ENCODE peak calls at places on chromosomes 4 and X, in eight cellular contexts. H is testis, D is colonic mucosa, U is esophagus squamous epithelium, G is tibial artery, R is upper lobe of left lung, P is right cardiac atrium, T is fibroblast of lung. W is an unnamed sample.

GRCh38 chrX:68758671-68759070 is 70.2 kb upstream of the EFNB1 start:
- DNase-seq in H (no peak), D (no peak), U (no peak), G (no peak), R (no peak), P (no peak), T (no peak), W (no peak)

GRCh38 chrX:129115104-129115503 is 408.2 kb downstream of the SMARCA1 start:
- DNase-seq in H (peak), D (peak), U (no peak), G (no peak), R (no peak), P (no peak), T (peak), W (no peak)

GRCh38 chr4:2570551-2571222 is 34.2 kb downstream of the FAM193A start:
- DNase-seq in H (no peak), D (no peak), U (no peak), G (no peak), R (no peak), P (no peak), T (no peak), W (no peak)

GRCh38 chr4:120517966-120518365 is 404.6 kb downstream of the PRDM5 start:
- DNase-seq in H (peak), D (peak), U (no peak), G (peak), R (no peak), P (no peak), T (peak), W (no peak)

GRCh38 chrX:26562156-26562555 is 346.2 kb downstream of the MAGEB5 start:
- DNase-seq in H (no peak), D (no peak), U (no peak), G (no peak), R (no peak), P (no peak), T (no peak), W (no peak)

GRCh38 chrX:80751456-80751855 is 58.2 kb downstream of the BRWD3 start:
- DNase-seq in H (no peak), D (no peak), U (no peak), G (no peak), R (no peak), P (no peak), T (peak), W (no peak)

GRCh38 chr4:168615294-168615693 is 118.4 kb downstream of the PALLD start:
- DNase-seq in H (no peak), D (no peak), U (no peak), G (no peak), R (no peak), P (no peak), T (peak), W (no peak)

GRCh38 chr4:48173055-48173991 is 39.3 kb upstream of the TXK start:
- DNase-seq in H (no peak), D (no peak), U (no peak), G (no peak), R (no peak), P (no peak), T (peak), W (no peak)

GRCh38 chr4:158172196-158172557 is 648 bp downstream of the GASK1B start:
- DNase-seq in H (no peak), D (no peak), U (no peak), G (no peak), R (no peak), P (no peak), T (peak), W (no peak)

GRCh38 chr4:159060161-159060560 is 42.7 kb upstream of the RAPGEF2 start:
- DNase-seq in H (no peak), D (no peak), U (no peak), G (no peak), R (no peak), P (no peak), T (no peak), W (no peak)

GRCh38 chr4:73707269-73707875 is 33.0 kb upstream of the CXCL8 start:
- DNase-seq in H (no peak), D (no peak), U (no peak), G (no peak), R (no peak), P (no peak), T (no peak), W (no peak)

GRCh38 chr4:16897991-16898827 is at the start of gene LDB2:
- DNase-seq in H (peak), D (peak), U (no peak), G (peak), R (no peak), P (peak), T (peak), W (no peak)

GRCh38 chr4:146329042-146329716 is 114.8 kb downstream of the REELD1 start:
- DNase-seq in H (no peak), D (no peak), U (no peak), G (no peak), R (no peak), P (no peak), T (peak), W (no peak)

GRCh38 chrX:10681167-10681566 is 60.8 kb upstream of the MID1 start:
- DNase-seq in H (no peak), D (no peak), U (no peak), G (no peak), R (no peak), P (no peak), T (no peak), W (no peak)

GRCh38 chr4:138576684-138577083 is 334.5 kb upstream of the SLC7A11 start:
- DNase-seq in H (no peak), D (no peak), U (no peak), G (no peak), R (no peak), P (no peak), T (peak), W (no peak)

GRCh38 chr4:78517050-78517652 is 34.4 kb upstream of the ANXA3 start:
- DNase-seq in H (no peak), D (no peak), U (no peak), G (no peak), R (no peak), P (no peak), T (peak), W (no peak)

GRCh38 chr4:156970501-156971167 is 965 bp downstream of the PDGFC start:
- DNase-seq in H (peak), D (peak), U (peak), G (peak), R (peak), P (peak), T (peak), W (peak)

GRCh38 chr4:80213117-80213815 is 16.0 kb downstream of the PRDM8 start:
- DNase-seq in H (no peak), D (no peak), U (no peak), G (no peak), R (no peak), P (no peak), T (peak), W (no peak)

GRCh38 chrX:3094261-3094660 is 53.0 kb downstream of the ARSF start:
- DNase-seq in H (no peak), D (peak), U (no peak), G (no peak), R (no peak), P (no peak), T (peak), W (no peak)

GRCh38 chrX:15874672-15875071 is 20.1 kb upstream of the AP1S2 start:
- DNase-seq in H (no peak), D (no peak), U (no peak), G (no peak), R (no peak), P (no peak), T (no peak), W (no peak)

GRCh38 chr4:28228575-28228974 is 1367.9 kb downstream of the STIM2 start:
- DNase-seq in H (no peak), D (no peak), U (no peak), G (no peak), R (no peak), P (no peak), T (no peak), W (no peak)

GRCh38 chrX:46208225-46208854 is 336.9 kb downstream of the ZNF674 start:
- DNase-seq in H (no peak), D (no peak), U (no peak), G (no peak), R (no peak), P (no peak), T (peak), W (no peak)

GRCh38 chr4:123505457-123506310 is 109.1 kb downstream of the SPRY1 start:
- DNase-seq in H (peak), D (peak), U (no peak), G (peak), R (peak), P (peak), T (peak), W (peak)

GRCh38 chrX:134907302-134907701 is 83.5 kb upstream of the SMIM10 start:
- DNase-seq in H (no peak), D (no peak), U (no peak), G (no peak), R (no peak), P (no peak), T (no peak), W (no peak)

GRCh38 chrX:73127700-73128241 is 48.5 kb upstream of the PABPC1L2A start:
- DNase-seq in H (peak), D (no peak), U (no peak), G (no peak), R (peak), P (no peak), T (no peak), W (peak)

GRCh38 chr4:159283697-159284492 is 181.0 kb downstream of the RAPGEF2 start:
- DNase-seq in H (no peak), D (no peak), U (no peak), G (no peak), R (no peak), P (no peak), T (peak), W (no peak)

GRCh38 chr4:2944882-2945526 is 18.2 kb downstream of the NOP14 start:
- DNase-seq in H (no peak), D (no peak), U (no peak), G (no peak), R (no peak), P (peak), T (no peak), W (no peak)

GRCh38 chr4:73631565-73632226 is 11.5 kb upstream of the RASSF6 start:
- DNase-seq in H (no peak), D (no peak), U (no peak), G (no peak), R (no peak), P (no peak), T (no peak), W (no peak)

GRCh38 chr4:87093443-87094123 is 126.8 kb downstream of the KLHL8 start:
- DNase-seq in H (peak), D (peak), U (no peak), G (no peak), R (no peak), P (no peak), T (peak), W (no peak)

GRCh38 chr4:138751290-138751689 is 264.3 kb upstream of the NOCT start:
- DNase-seq in H (no peak), D (no peak), U (no peak), G (no peak), R (no peak), P (no peak), T (no peak), W (no peak)

GRCh38 chr4:88613417-88613875 is 21.2 kb downstream of the HERC3 start:
- DNase-seq in H (no peak), D (no peak), U (no peak), G (no peak), R (no peak), P (no peak), T (peak), W (no peak)

GRCh38 chr4:137674066-137674465 is 141.8 kb upstream of the PCDH18 start:
- DNase-seq in H (no peak), D (no peak), U (no peak), G (no peak), R (no peak), P (no peak), T (peak), W (no peak)

GRCh38 chrX:120022763-120023162 is 54.7 kb downstream of the RHOXF2B start:
- DNase-seq in H (no peak), D (no peak), U (no peak), G (no peak), R (no peak), P (no peak), T (no peak), W (no peak)

GRCh38 chr4:56406151-56406550 is 18.9 kb upstream of the AASDH start:
- DNase-seq in H (no peak), D (no peak), U (no peak), G (no peak), R (no peak), P (no peak), T (no peak), W (no peak)

GRCh38 chr4:184506527-184507121 is 32.3 kb upstream of the IRF2 start:
- DNase-seq in H (peak), D (no peak), U (peak), G (no peak), R (peak), P (no peak), T (no peak), W (peak)

GRCh38 chr4:96519291-96519690 is 679.4 kb downstream of the PDHA2 start:
- DNase-seq in H (no peak), D (no peak), U (no peak), G (no peak), R (no peak), P (no peak), T (peak), W (no peak)

GRCh38 chr4:34619531-34620109 is 1624.7 kb downstream of the ARAP2 start:
- DNase-seq in H (no peak), D (no peak), U (no peak), G (no peak), R (no peak), P (no peak), T (no peak), W (no peak)

DNA sequence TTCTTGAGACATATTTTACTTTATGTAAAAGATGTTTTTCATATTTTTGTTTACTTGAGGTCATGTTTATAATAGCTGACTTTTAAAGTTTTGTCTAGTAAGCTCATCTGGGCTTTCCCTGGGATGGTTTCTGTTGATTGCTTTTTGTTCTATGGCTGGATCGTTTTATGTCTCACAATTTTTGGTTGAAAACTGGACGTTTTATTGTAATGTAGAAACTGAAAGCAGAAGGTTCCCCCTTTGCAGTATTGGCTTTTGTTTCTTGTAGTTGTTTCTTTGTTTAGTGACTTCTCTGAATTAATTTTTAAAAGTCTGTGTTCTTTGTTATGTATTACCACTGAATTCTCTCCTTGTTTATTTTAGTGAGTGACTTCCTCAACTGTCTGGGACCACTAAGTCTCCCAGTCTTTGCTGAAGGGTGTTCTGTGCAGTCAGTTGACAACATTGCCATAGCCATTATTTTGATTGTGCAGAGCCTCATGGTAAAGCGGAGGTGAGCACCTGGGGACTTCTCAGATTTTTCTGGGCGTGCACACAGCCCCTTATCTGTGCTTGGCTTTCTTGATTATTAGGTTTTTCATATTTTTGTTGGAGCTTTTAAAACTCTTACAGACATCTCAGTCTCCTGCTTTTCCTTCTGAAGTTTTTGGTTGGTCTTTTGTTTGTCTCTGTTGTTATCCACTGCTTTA is 31.0 kb downstream of the KDM6A start:
- DNase-seq in H (no peak), D (no peak), U (no peak), G (no peak), R (no peak), P (no peak), T (no peak), W (no peak)
- H3K27ac ChIP-seq in H (no peak), D (no peak), U (no peak), G (no peak), R (no peak), P (no peak), T (peak), W (no peak)

GRCh38 chr4:172596206-172596605 is 572.4 kb upstream of the GALNT7 start:
- DNase-seq in H (no peak), D (no peak), U (no peak), G (no peak), R (no peak), P (no peak), T (no peak), W (no peak)
- H3K27ac ChIP-seq in H (no peak), D (no peak), U (no peak), G (no peak), R (no peak), P (no peak), T (no peak), W (no peak)

GRCh38 chr4:41364871-41365270 is 108.1 kb downstream of the UCHL1 start:
- DNase-seq in H (no peak), D (no peak), U (no peak), G (no peak), R (no peak), P (no peak), T (no peak), W (no peak)
- H3K27ac ChIP-seq in H (no peak), D (no peak), U (peak), G (peak), R (peak), P (no peak), T (no peak), W (peak)

DNA sequence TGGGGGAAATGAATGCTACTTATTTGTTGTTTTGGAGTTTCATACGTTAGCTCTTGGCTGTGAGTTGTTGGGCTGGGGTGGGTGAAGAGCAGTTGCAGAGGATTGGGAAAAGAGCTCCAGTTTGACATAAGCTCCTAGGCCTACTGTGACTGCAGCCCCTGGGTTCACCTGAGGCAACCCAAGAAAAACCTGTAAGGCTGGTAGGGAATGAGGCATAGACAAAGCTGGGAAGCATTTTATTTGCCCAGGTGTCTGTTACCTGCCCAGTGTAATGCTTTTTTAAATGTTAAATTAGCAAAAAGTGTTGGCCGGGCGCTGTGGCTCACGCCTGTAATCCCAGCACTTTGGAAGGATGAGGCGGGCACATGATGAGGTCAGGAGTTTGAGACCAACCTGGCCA is 160.0 kb downstream of the FHIP1A start:
- DNase-seq in H (no peak), D (no peak), U (no peak), G (no peak), R (no peak), P (no peak), T (no peak), W (no peak)
- H3K27ac ChIP-seq in H (no peak), D (no peak), U (no peak), G (no peak), R (no peak), P (no peak), T (no peak), W (no peak)

GRCh38 chrX:139202742-139203410 is 327.7 kb upstream of the F9 start:
- DNase-seq in H (no peak), D (no peak), U (no peak), G (no peak), R (no peak), P (no peak), T (no peak), W (peak)

GRCh38 chrX:139206914-139207313 is 323.6 kb upstream of the F9 start:
- DNase-seq in H (no peak), D (no peak), U (no peak), G (no peak), R (no peak), P (no peak), T (no peak), W (no peak)

GRCh38 chrX:139204576-139204902 is 326.0 kb upstream of the F9 start:
- DNase-seq in H (no peak), D (no peak), U (no peak), G (no peak), R (no peak), P (no peak), T (no peak), W (peak)

GRCh38 chrX:139203681-139204575 is 326.6 kb upstream of the F9 start:
- DNase-seq in H (peak), D (no peak), U (no peak), G (no peak), R (no peak), P (no peak), T (peak), W (no peak)

DNA sequence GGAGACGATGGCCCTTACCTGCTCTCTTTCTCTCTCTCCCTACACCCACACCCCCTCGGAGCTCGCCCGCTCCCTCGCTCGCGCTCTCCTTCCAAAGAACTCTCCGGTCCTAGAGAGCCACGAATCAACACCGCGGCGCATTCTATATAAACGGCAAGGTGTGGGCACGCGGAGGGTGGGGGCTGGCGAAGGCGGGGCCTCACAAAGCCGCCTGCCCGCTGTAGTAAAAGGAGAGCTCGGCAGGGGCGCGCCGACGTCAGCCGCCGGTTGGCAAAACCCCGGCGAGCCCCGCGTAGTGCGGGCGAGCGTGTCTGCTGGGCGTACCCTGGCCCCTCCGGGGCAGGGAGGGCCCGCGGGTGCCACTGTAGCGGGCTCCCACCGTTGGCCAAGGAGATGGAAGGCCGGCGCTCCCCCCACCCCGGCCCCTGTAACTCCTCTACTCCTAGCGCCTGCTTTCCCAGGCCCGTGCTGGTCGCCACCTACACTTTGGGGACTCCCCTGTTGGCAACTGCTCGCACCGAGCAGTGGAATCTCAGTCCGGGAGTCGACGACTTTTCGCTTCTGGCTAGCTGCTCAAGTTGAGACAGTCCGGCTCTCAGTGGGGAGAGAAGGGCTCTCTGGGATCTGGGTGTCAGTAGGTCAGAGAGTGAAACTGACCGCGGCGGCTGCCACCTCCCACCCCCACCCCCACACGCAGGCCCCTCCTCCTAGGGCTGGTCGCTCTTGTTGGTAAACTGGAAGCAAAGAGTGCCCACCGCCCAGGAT is 325.5 kb upstream of the F9 start:
- DNase-seq in H (peak), D (peak), U (no peak), G (peak), R (peak), P (peak), T (peak), W (no peak)
- H3K27ac ChIP-seq in H (peak), D (peak), U (peak), G (no peak), R (no peak), P (no peak), T (no peak), W (no peak)

DNA sequence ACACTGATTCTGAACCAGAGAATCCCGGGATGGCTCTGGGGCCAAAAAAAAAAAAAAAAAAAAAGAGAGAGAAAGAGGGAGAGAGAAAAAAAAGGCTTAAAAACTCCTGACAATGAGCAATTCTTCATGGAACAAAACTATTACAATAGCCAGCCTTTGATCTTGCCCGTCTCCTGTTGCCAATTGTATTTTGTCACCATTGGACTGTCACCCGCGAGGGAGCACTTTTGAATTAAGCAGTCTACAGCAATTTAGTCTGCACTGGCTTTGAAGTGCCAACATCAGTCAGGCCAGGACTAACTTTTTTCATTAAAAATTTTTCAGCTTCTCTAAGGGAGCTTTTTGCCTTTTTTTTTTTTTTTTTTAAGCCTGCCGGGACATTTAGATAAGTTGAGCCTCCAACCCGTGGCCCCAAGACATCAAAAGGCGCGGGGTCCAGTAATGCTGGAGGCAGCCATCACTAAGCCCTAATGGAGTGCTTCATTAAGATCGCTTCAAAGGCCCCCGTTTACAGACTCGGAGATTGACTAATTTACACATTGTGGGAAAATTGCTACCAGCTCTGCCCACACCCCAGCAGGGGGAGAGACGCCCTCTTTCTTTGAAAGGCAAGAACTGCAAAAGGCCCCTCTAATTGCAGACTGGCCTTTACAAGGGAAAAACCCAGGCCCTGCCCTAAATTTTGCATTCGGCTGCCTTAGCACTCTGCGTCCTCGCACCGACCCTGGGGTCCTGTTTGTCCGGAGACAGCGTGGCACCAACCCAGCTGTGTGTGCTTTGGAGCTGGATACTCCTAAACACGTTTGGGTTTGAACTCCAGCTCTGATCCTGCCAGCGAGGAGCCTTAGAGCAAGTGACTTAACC is 98.1 kb upstream of the MSX1 start:
- DNase-seq in H (no peak), D (no peak), U (no peak), G (no peak), R (no peak), P (no peak), T (no peak), W (peak)
- H3K27ac ChIP-seq in H (no peak), D (no peak), U (no peak), G (no peak), R (no peak), P (no peak), T (no peak), W (no peak)

W was measured in caudate nucleus.